ENCODE peak calls at places on chromosomes 11 and 22, in six cellular contexts. One of them, this sample, is unnamed.

GRCh38 chr11:74142624-74143023 is 28.2 kb downstream of the C2CD3 start:
- DNase-seq in stimulated activated CD4-positive, alpha-beta T cell treated with anti-CD3 and anti-CD28 coated beads, Interleukin-1b, Interleukin-23, amount 100 ng/mL, for 24 hours: no peak
- DNase-seq in mammary epithelial cell: peak
- DNase-seq in bronchial epithelial cell: peak
- DNase-seq in memory B cell: no peak
- DNase-seq in NCI-H2171: no peak
- DNase-seq in this sample: no peak

GRCh38 chr11:77140231-77140959 is 12.3 kb downstream of the MYO7A start:
- DNase-seq in stimulated activated CD4-positive, alpha-beta T cell treated with anti-CD3 and anti-CD28 coated beads, Interleukin-1b, Interleukin-23, amount 100 ng/mL, for 24 hours: no peak
- DNase-seq in mammary epithelial cell: no peak
- DNase-seq in bronchial epithelial cell: no peak
- DNase-seq in memory B cell: no peak
- DNase-seq in NCI-H2171: no peak
- DNase-seq in this sample: no peak

GRCh38 chr11:19367051-19367709 is 126.4 kb upstream of the E2F8 start:
- DNase-seq in stimulated activated CD4-positive, alpha-beta T cell treated with anti-CD3 and anti-CD28 coated beads, Interleukin-1b, Interleukin-23, amount 100 ng/mL, for 24 hours: no peak
- DNase-seq in mammary epithelial cell: no peak
- DNase-seq in bronchial epithelial cell: no peak
- DNase-seq in memory B cell: no peak
- DNase-seq in NCI-H2171: no peak
- DNase-seq in this sample: peak

GRCh38 chr11:119144825-119145476 is 3.9 kb upstream of the ABCG4 start:
- DNase-seq in stimulated activated CD4-positive, alpha-beta T cell treated with anti-CD3 and anti-CD28 coated beads, Interleukin-1b, Interleukin-23, amount 100 ng/mL, for 24 hours: no peak
- DNase-seq in mammary epithelial cell: peak
- DNase-seq in bronchial epithelial cell: peak
- DNase-seq in memory B cell: peak
- DNase-seq in NCI-H2171: no peak
- DNase-seq in this sample: no peak

GRCh38 chr11:133898770-133899115 is 53.4 kb upstream of the SPATA19 start:
- DNase-seq in stimulated activated CD4-positive, alpha-beta T cell treated with anti-CD3 and anti-CD28 coated beads, Interleukin-1b, Interleukin-23, amount 100 ng/mL, for 24 hours: no peak
- DNase-seq in mammary epithelial cell: no peak
- DNase-seq in bronchial epithelial cell: no peak
- DNase-seq in memory B cell: no peak
- DNase-seq in NCI-H2171: no peak
- DNase-seq in this sample: no peak

GRCh38 chr11:114256176-114256897 is 39.9 kb upstream of the NNMT start:
- DNase-seq in stimulated activated CD4-positive, alpha-beta T cell treated with anti-CD3 and anti-CD28 coated beads, Interleukin-1b, Interleukin-23, amount 100 ng/mL, for 24 hours: no peak
- DNase-seq in mammary epithelial cell: no peak
- DNase-seq in bronchial epithelial cell: no peak
- DNase-seq in memory B cell: no peak
- DNase-seq in NCI-H2171: no peak
- DNase-seq in this sample: no peak

GRCh38 chr11:12101318-12101717 is 9.1 kb upstream of the MICAL2 start:
- DNase-seq in stimulated activated CD4-positive, alpha-beta T cell treated with anti-CD3 and anti-CD28 coated beads, Interleukin-1b, Interleukin-23, amount 100 ng/mL, for 24 hours: no peak
- DNase-seq in mammary epithelial cell: no peak
- DNase-seq in bronchial epithelial cell: no peak
- DNase-seq in memory B cell: no peak
- DNase-seq in NCI-H2171: no peak
- DNase-seq in this sample: no peak

GRCh38 chr11:122395282-122395681 is 260.2 kb upstream of the UBASH3B start:
- DNase-seq in stimulated activated CD4-positive, alpha-beta T cell treated with anti-CD3 and anti-CD28 coated beads, Interleukin-1b, Interleukin-23, amount 100 ng/mL, for 24 hours: no peak
- DNase-seq in mammary epithelial cell: no peak
- DNase-seq in bronchial epithelial cell: no peak
- DNase-seq in memory B cell: no peak
- DNase-seq in NCI-H2171: no peak
- DNase-seq in this sample: no peak

GRCh38 chr11:102197759-102198158 is 87.5 kb downstream of the YAP1 start:
- DNase-seq in stimulated activated CD4-positive, alpha-beta T cell treated with anti-CD3 and anti-CD28 coated beads, Interleukin-1b, Interleukin-23, amount 100 ng/mL, for 24 hours: no peak
- DNase-seq in mammary epithelial cell: peak
- DNase-seq in bronchial epithelial cell: no peak
- DNase-seq in memory B cell: no peak
- DNase-seq in NCI-H2171: no peak
- DNase-seq in this sample: no peak

GRCh38 chr22:50674606-50675552 is 2.3 kb downstream of the SHANK3 start:
- DNase-seq in stimulated activated CD4-positive, alpha-beta T cell treated with anti-CD3 and anti-CD28 coated beads, Interleukin-1b, Interleukin-23, amount 100 ng/mL, for 24 hours: no peak
- DNase-seq in mammary epithelial cell: peak
- DNase-seq in bronchial epithelial cell: peak
- DNase-seq in memory B cell: no peak
- DNase-seq in NCI-H2171: peak
- DNase-seq in this sample: no peak

GRCh38 chr22:23722168-23722567 is 28.7 kb downstream of the ZNF70 start:
- DNase-seq in stimulated activated CD4-positive, alpha-beta T cell treated with anti-CD3 and anti-CD28 coated beads, Interleukin-1b, Interleukin-23, amount 100 ng/mL, for 24 hours: no peak
- DNase-seq in mammary epithelial cell: no peak
- DNase-seq in bronchial epithelial cell: no peak
- DNase-seq in memory B cell: no peak
- DNase-seq in NCI-H2171: peak
- DNase-seq in this sample: no peak

GRCh38 chr11:125005491-125005890 is 51.5 kb downstream of the CCDC15 start:
- DNase-seq in stimulated activated CD4-positive, alpha-beta T cell treated with anti-CD3 and anti-CD28 coated beads, Interleukin-1b, Interleukin-23, amount 100 ng/mL, for 24 hours: no peak
- DNase-seq in mammary epithelial cell: no peak
- DNase-seq in bronchial epithelial cell: no peak
- DNase-seq in memory B cell: no peak
- DNase-seq in NCI-H2171: no peak
- DNase-seq in this sample: no peak

GRCh38 chr11:12725863-12726666 is 51.8 kb downstream of the TEAD1 start:
- DNase-seq in stimulated activated CD4-positive, alpha-beta T cell treated with anti-CD3 and anti-CD28 coated beads, Interleukin-1b, Interleukin-23, amount 100 ng/mL, for 24 hours: no peak
- DNase-seq in mammary epithelial cell: peak
- DNase-seq in bronchial epithelial cell: peak
- DNase-seq in memory B cell: no peak
- DNase-seq in NCI-H2171: no peak
- DNase-seq in this sample: no peak

GRCh38 chr11:2259897-2260451 is 10.4 kb downstream of the ASCL2 start:
- DNase-seq in stimulated activated CD4-positive, alpha-beta T cell treated with anti-CD3 and anti-CD28 coated beads, Interleukin-1b, Interleukin-23, amount 100 ng/mL, for 24 hours: no peak
- DNase-seq in mammary epithelial cell: no peak
- DNase-seq in bronchial epithelial cell: no peak
- DNase-seq in memory B cell: no peak
- DNase-seq in NCI-H2171: no peak
- DNase-seq in this sample: no peak

GRCh38 chr11:14242198-14242597 is 116.8 kb downstream of the RRAS2 start:
- DNase-seq in stimulated activated CD4-positive, alpha-beta T cell treated with anti-CD3 and anti-CD28 coated beads, Interleukin-1b, Interleukin-23, amount 100 ng/mL, for 24 hours: no peak
- DNase-seq in mammary epithelial cell: no peak
- DNase-seq in bronchial epithelial cell: no peak
- DNase-seq in memory B cell: no peak
- DNase-seq in NCI-H2171: no peak
- DNase-seq in this sample: no peak

GRCh38 chr11:65947133-65947532 is 1.9 kb downstream of the TSGA10IP start:
- DNase-seq in stimulated activated CD4-positive, alpha-beta T cell treated with anti-CD3 and anti-CD28 coated beads, Interleukin-1b, Interleukin-23, amount 100 ng/mL, for 24 hours: no peak
- DNase-seq in mammary epithelial cell: no peak
- DNase-seq in bronchial epithelial cell: no peak
- DNase-seq in memory B cell: no peak
- DNase-seq in NCI-H2171: no peak
- DNase-seq in this sample: no peak

GRCh38 chr11:112044961-112045360 is 19.8 kb downstream of the DLAT start:
- DNase-seq in stimulated activated CD4-positive, alpha-beta T cell treated with anti-CD3 and anti-CD28 coated beads, Interleukin-1b, Interleukin-23, amount 100 ng/mL, for 24 hours: no peak
- DNase-seq in mammary epithelial cell: no peak
- DNase-seq in bronchial epithelial cell: no peak
- DNase-seq in memory B cell: no peak
- DNase-seq in NCI-H2171: no peak
- DNase-seq in this sample: no peak

GRCh38 chr11:60338053-60338452 is 11.0 kb downstream of the MS4A6E start:
- DNase-seq in stimulated activated CD4-positive, alpha-beta T cell treated with anti-CD3 and anti-CD28 coated beads, Interleukin-1b, Interleukin-23, amount 100 ng/mL, for 24 hours: no peak
- DNase-seq in mammary epithelial cell: no peak
- DNase-seq in bronchial epithelial cell: no peak
- DNase-seq in memory B cell: no peak
- DNase-seq in NCI-H2171: no peak
- DNase-seq in this sample: no peak

GRCh38 chr11:72433455-72434061 is 773 bp downstream of the CLPB start:
- DNase-seq in stimulated activated CD4-positive, alpha-beta T cell treated with anti-CD3 and anti-CD28 coated beads, Interleukin-1b, Interleukin-23, amount 100 ng/mL, for 24 hours: no peak
- DNase-seq in mammary epithelial cell: no peak
- DNase-seq in bronchial epithelial cell: no peak
- DNase-seq in memory B cell: no peak
- DNase-seq in NCI-H2171: no peak
- DNase-seq in this sample: no peak

GRCh38 chr22:50720301-50720845 is 17.6 kb upstream of the ACR start:
- DNase-seq in stimulated activated CD4-positive, alpha-beta T cell treated with anti-CD3 and anti-CD28 coated beads, Interleukin-1b, Interleukin-23, amount 100 ng/mL, for 24 hours: no peak
- DNase-seq in mammary epithelial cell: no peak
- DNase-seq in bronchial epithelial cell: no peak
- DNase-seq in memory B cell: no peak
- DNase-seq in NCI-H2171: no peak
- DNase-seq in this sample: no peak

GRCh38 chr11:63961608-63962412 is 12.6 kb upstream of the COX8A start:
- DNase-seq in stimulated activated CD4-positive, alpha-beta T cell treated with anti-CD3 and anti-CD28 coated beads, Interleukin-1b, Interleukin-23, amount 100 ng/mL, for 24 hours: no peak
- DNase-seq in mammary epithelial cell: peak
- DNase-seq in bronchial epithelial cell: peak
- DNase-seq in memory B cell: no peak
- DNase-seq in NCI-H2171: peak
- DNase-seq in this sample: no peak

GRCh38 chr11:129434641-129435498 is 59.2 kb downstream of the BARX2 start:
- DNase-seq in stimulated activated CD4-positive, alpha-beta T cell treated with anti-CD3 and anti-CD28 coated beads, Interleukin-1b, Interleukin-23, amount 100 ng/mL, for 24 hours: no peak
- DNase-seq in mammary epithelial cell: peak
- DNase-seq in bronchial epithelial cell: peak
- DNase-seq in memory B cell: no peak
- DNase-seq in NCI-H2171: no peak
- DNase-seq in this sample: no peak

GRCh38 chr22:22902247-22902962 is 14.8 kb downstream of the IGLL5 start:
- DNase-seq in stimulated activated CD4-positive, alpha-beta T cell treated with anti-CD3 and anti-CD28 coated beads, Interleukin-1b, Interleukin-23, amount 100 ng/mL, for 24 hours: no peak
- DNase-seq in mammary epithelial cell: no peak
- DNase-seq in bronchial epithelial cell: no peak
- DNase-seq in memory B cell: no peak
- DNase-seq in NCI-H2171: no peak
- DNase-seq in this sample: no peak

GRCh38 chr11:121929581-121929980 is 186.4 kb downstream of the BLID start:
- DNase-seq in stimulated activated CD4-positive, alpha-beta T cell treated with anti-CD3 and anti-CD28 coated beads, Interleukin-1b, Interleukin-23, amount 100 ng/mL, for 24 hours: no peak
- DNase-seq in mammary epithelial cell: no peak
- DNase-seq in bronchial epithelial cell: peak
- DNase-seq in memory B cell: no peak
- DNase-seq in NCI-H2171: no peak
- DNase-seq in this sample: no peak

GRCh38 chr11:122202161-122202950 is 86.3 kb upstream of the BLID start:
- DNase-seq in stimulated activated CD4-positive, alpha-beta T cell treated with anti-CD3 and anti-CD28 coated beads, Interleukin-1b, Interleukin-23, amount 100 ng/mL, for 24 hours: no peak
- DNase-seq in mammary epithelial cell: peak
- DNase-seq in bronchial epithelial cell: no peak
- DNase-seq in memory B cell: no peak
- DNase-seq in NCI-H2171: no peak
- DNase-seq in this sample: no peak

GRCh38 chr22:27113211-27114030 is 456.0 kb downstream of the MIAT start:
- DNase-seq in stimulated activated CD4-positive, alpha-beta T cell treated with anti-CD3 and anti-CD28 coated beads, Interleukin-1b, Interleukin-23, amount 100 ng/mL, for 24 hours: no peak
- DNase-seq in mammary epithelial cell: peak
- DNase-seq in bronchial epithelial cell: peak
- DNase-seq in memory B cell: no peak
- DNase-seq in NCI-H2171: no peak
- DNase-seq in this sample: no peak

GRCh38 chr11:503179-503981 is 3.7 kb downstream of the RNH1 start:
- DNase-seq in stimulated activated CD4-positive, alpha-beta T cell treated with anti-CD3 and anti-CD28 coated beads, Interleukin-1b, Interleukin-23, amount 100 ng/mL, for 24 hours: no peak
- DNase-seq in mammary epithelial cell: no peak
- DNase-seq in bronchial epithelial cell: no peak
- DNase-seq in memory B cell: no peak
- DNase-seq in NCI-H2171: no peak
- DNase-seq in this sample: no peak

GRCh38 chr11:2587976-2588748 is 111.6 kb downstream of the KCNQ1OT1 start:
- DNase-seq in stimulated activated CD4-positive, alpha-beta T cell treated with anti-CD3 and anti-CD28 coated beads, Interleukin-1b, Interleukin-23, amount 100 ng/mL, for 24 hours: no peak
- DNase-seq in mammary epithelial cell: no peak
- DNase-seq in bronchial epithelial cell: no peak
- DNase-seq in memory B cell: no peak
- DNase-seq in NCI-H2171: no peak
- DNase-seq in this sample: no peak

GRCh38 chr22:49666146-49666809 is 161.4 kb downstream of the BRD1 start:
- DNase-seq in stimulated activated CD4-positive, alpha-beta T cell treated with anti-CD3 and anti-CD28 coated beads, Interleukin-1b, Interleukin-23, amount 100 ng/mL, for 24 hours: no peak
- DNase-seq in mammary epithelial cell: no peak
- DNase-seq in bronchial epithelial cell: no peak
- DNase-seq in memory B cell: no peak
- DNase-seq in NCI-H2171: no peak
- DNase-seq in this sample: no peak

GRCh38 chr11:114179234-114179941 is 116.8 kb upstream of the NNMT start:
- DNase-seq in stimulated activated CD4-positive, alpha-beta T cell treated with anti-CD3 and anti-CD28 coated beads, Interleukin-1b, Interleukin-23, amount 100 ng/mL, for 24 hours: no peak
- DNase-seq in mammary epithelial cell: no peak
- DNase-seq in bronchial epithelial cell: no peak
- DNase-seq in memory B cell: no peak
- DNase-seq in NCI-H2171: no peak
- DNase-seq in this sample: no peak

GRCh38 chr11:123197711-123198110 is 2.7 kb upstream of the CLMP start:
- DNase-seq in stimulated activated CD4-positive, alpha-beta T cell treated with anti-CD3 and anti-CD28 coated beads, Interleukin-1b, Interleukin-23, amount 100 ng/mL, for 24 hours: no peak
- DNase-seq in mammary epithelial cell: peak
- DNase-seq in bronchial epithelial cell: peak
- DNase-seq in memory B cell: no peak
- DNase-seq in NCI-H2171: no peak
- DNase-seq in this sample: no peak

GRCh38 chr11:10771457-10771856 is 20.4 kb downstream of the CTR9 start:
- DNase-seq in stimulated activated CD4-positive, alpha-beta T cell treated with anti-CD3 and anti-CD28 coated beads, Interleukin-1b, Interleukin-23, amount 100 ng/mL, for 24 hours: no peak
- DNase-seq in mammary epithelial cell: no peak
- DNase-seq in bronchial epithelial cell: no peak
- DNase-seq in memory B cell: no peak
- DNase-seq in NCI-H2171: no peak
- DNase-seq in this sample: no peak

GRCh38 chr11:107040447-107041444 is 22.5 kb upstream of the GUCY1A2 start:
- DNase-seq in stimulated activated CD4-positive, alpha-beta T cell treated with anti-CD3 and anti-CD28 coated beads, Interleukin-1b, Interleukin-23, amount 100 ng/mL, for 24 hours: no peak
- DNase-seq in mammary epithelial cell: peak
- DNase-seq in bronchial epithelial cell: peak
- DNase-seq in memory B cell: no peak
- DNase-seq in NCI-H2171: no peak
- DNase-seq in this sample: no peak

GRCh38 chr22:42747701-42748513 is 27.2 kb upstream of the A4GALT start:
- DNase-seq in stimulated activated CD4-positive, alpha-beta T cell treated with anti-CD3 and anti-CD28 coated beads, Interleukin-1b, Interleukin-23, amount 100 ng/mL, for 24 hours: no peak
- DNase-seq in mammary epithelial cell: peak
- DNase-seq in bronchial epithelial cell: peak
- DNase-seq in memory B cell: no peak
- DNase-seq in NCI-H2171: peak
- DNase-seq in this sample: peak

GRCh38 chr11:68313574-68314202 is 1.3 kb downstream of the LRP5 start:
- DNase-seq in stimulated activated CD4-positive, alpha-beta T cell treated with anti-CD3 and anti-CD28 coated beads, Interleukin-1b, Interleukin-23, amount 100 ng/mL, for 24 hours: peak
- DNase-seq in mammary epithelial cell: peak
- DNase-seq in bronchial epithelial cell: no peak
- DNase-seq in memory B cell: no peak
- DNase-seq in NCI-H2171: no peak
- DNase-seq in this sample: no peak

GRCh38 chr11:73293356-73293936 is 14.6 kb upstream of the ARHGEF17 start:
- DNase-seq in stimulated activated CD4-positive, alpha-beta T cell treated with anti-CD3 and anti-CD28 coated beads, Interleukin-1b, Interleukin-23, amount 100 ng/mL, for 24 hours: no peak
- DNase-seq in mammary epithelial cell: no peak
- DNase-seq in bronchial epithelial cell: no peak
- DNase-seq in memory B cell: no peak
- DNase-seq in NCI-H2171: no peak
- DNase-seq in this sample: no peak

GRCh38 chr11:316031-316701 is 2.3 kb downstream of the IFITM1 start:
- DNase-seq in stimulated activated CD4-positive, alpha-beta T cell treated with anti-CD3 and anti-CD28 coated beads, Interleukin-1b, Interleukin-23, amount 100 ng/mL, for 24 hours: no peak
- DNase-seq in mammary epithelial cell: no peak
- DNase-seq in bronchial epithelial cell: no peak
- DNase-seq in memory B cell: no peak
- DNase-seq in NCI-H2171: no peak
- DNase-seq in this sample: no peak

GRCh38 chr11:17405232-17406005 is 17.0 kb upstream of the KCNJ11 start:
- DNase-seq in stimulated activated CD4-positive, alpha-beta T cell treated with anti-CD3 and anti-CD28 coated beads, Interleukin-1b, Interleukin-23, amount 100 ng/mL, for 24 hours: no peak
- DNase-seq in mammary epithelial cell: peak
- DNase-seq in bronchial epithelial cell: no peak
- DNase-seq in memory B cell: no peak
- DNase-seq in NCI-H2171: no peak
- DNase-seq in this sample: no peak

This sample was measured in NCI-H446 treated with DMSO at 0.1 percent for 48 hours.